ENCODE peak calls at places on chromosome 20, in ten cellular contexts. U, H, Y, G, E, N, Q, A, O and F are unnamed samples.

GRCh38 chr20:64216036-64216435 is 39.5 kb upstream of the PCMTD2 start:
- DNase-seq in U (no peak), H (no peak), Y (no peak), G (no peak), E (no peak), N (no peak), Q (no peak), A (peak; percentile 43), O (no peak), F (no peak)

GRCh38 chr20:62578294-62578897 is 63.9 kb upstream of the SLCO4A1 start:
- DNase-seq in U (no peak), H (no peak), Y (no peak), G (no peak), E (no peak), N (no peak), Q (no peak), A (no peak), O (peak; percentile 21), F (no peak)

GRCh38 chr20:23586735-23587525 is 18.6 kb upstream of the CST9L start:
- DNase-seq in U (no peak), H (no peak), Y (no peak), G (no peak), E (no peak), N (no peak), Q (no peak), A (no peak), O (no peak), F (no peak)

GRCh38 chr20:47345214-47345613 is 11.3 kb downstream of the ZMYND8 start:
- DNase-seq in U (no peak), H (no peak), Y (no peak), G (no peak), E (no peak), N (no peak), Q (no peak), A (no peak), O (no peak), F (no peak)

GRCh38 chr20:63290677-63291472 is 2.1 kb upstream of the COL20A1 start:
- DNase-seq in U (no peak), H (no peak), Y (peak; percentile 33), G (no peak), E (peak; percentile 54), N (peak; percentile 61), Q (peak; percentile 67), A (no peak), O (peak; percentile 58), F (no peak)

GRCh38 chr20:63164681-63165537 is 51.0 kb downstream of the YTHDF1 start:
- DNase-seq in U (no peak), H (no peak), Y (no peak), G (no peak), E (no peak), N (no peak), Q (peak; percentile 21), A (no peak), O (no peak), F (no peak)

GRCh38 chr20:54047741-54048140 is 22.7 kb downstream of the BCAS1 start:
- DNase-seq in U (no peak), H (no peak), Y (no peak), G (no peak), E (no peak), N (no peak), Q (no peak), A (no peak), O (no peak), F (no peak)

GRCh38 chr20:60694763-60695162 is 557.3 kb upstream of the CDH4 start:
- DNase-seq in U (no peak), H (no peak), Y (no peak), G (no peak), E (no peak), N (no peak), Q (no peak), A (no peak), O (no peak), F (no peak)

GRCh38 chr20:51960004-51960403 is 157.7 kb upstream of the SALL4 start:
- DNase-seq in U (no peak), H (no peak), Y (no peak), G (no peak), E (no peak), N (no peak), Q (no peak), A (no peak), O (no peak), F (no peak)

GRCh38 chr20:44856442-44856841 is 29.1 kb upstream of the YWHAB start:
- DNase-seq in U (no peak), H (no peak), Y (no peak), G (no peak), E (no peak), N (no peak), Q (no peak), A (peak; percentile 71), O (no peak), F (no peak)

GRCh38 chr20:62293111-62293784 is 9.5 kb upstream of the ADRM1 start:
- DNase-seq in U (no peak), H (no peak), Y (no peak), G (no peak), E (no peak), N (no peak), Q (no peak), A (no peak), O (no peak), F (no peak)

GRCh38 chr20:50861012-50861411 is 66.2 kb downstream of the BCAS4 start:
- DNase-seq in U (no peak), H (no peak), Y (no peak), G (no peak), E (no peak), N (no peak), Q (no peak), A (no peak), O (no peak), F (no peak)

GRCh38 chr20:846894-847278 is 13.4 kb downstream of the FAM110A start:
- DNase-seq in U (no peak), H (no peak), Y (peak; percentile 46), G (no peak), E (peak; percentile 48), N (peak; percentile 77), Q (no peak), A (no peak), O (no peak), F (no peak)

GRCh38 chr20:50980851-50981713 is 22.5 kb downstream of the MOCS3 start:
- DNase-seq in U (no peak), H (no peak), Y (peak; percentile 44), G (peak; percentile 37), E (peak; percentile 62), N (no peak), Q (peak; percentile 51), A (peak; percentile 48), O (peak; percentile 72), F (no peak)

GRCh38 chr20:37233471-37234253 is 28.0 kb downstream of the GHRH start:
- DNase-seq in U (no peak), H (no peak), Y (no peak), G (no peak), E (no peak), N (no peak), Q (no peak), A (no peak), O (peak; percentile 76), F (peak; percentile 92)

GRCh38 chr20:2839732-2840137 is 720 bp downstream of the PCED1A start:
- DNase-seq in U (no peak), H (no peak), Y (no peak), G (no peak), E (no peak), N (no peak), Q (no peak), A (no peak), O (no peak), F (no peak)

GRCh38 chr20:19969106-19969505 is 48.1 kb upstream of the NAA20 start:
- DNase-seq in U (no peak), H (no peak), Y (no peak), G (no peak), E (no peak), N (no peak), Q (no peak), A (no peak), O (no peak), F (no peak)

GRCh38 chr20:24825591-24825990 is 123.5 kb upstream of the CST7 start:
- DNase-seq in U (no peak), H (no peak), Y (no peak), G (no peak), E (no peak), N (no peak), Q (no peak), A (no peak), O (no peak), F (no peak)